ENCODE peak calls at places on chromosomes 7 and 10, in ten cellular contexts. G, R, C, S, B, U, O, P, J and V are unnamed samples.
A peak's percentile ranks its signal among the peaks of the same experiment; 100 is the strongest.

GRCh38 chr10:78260141-78260540 is 226.5 kb downstream of the RPS24 start:
- DNase-seq in R (no peak), J (no peak), S (no peak), C (no peak), U (peak; percentile 65), B (no peak), P (peak; percentile 42), G (no peak), O (no peak), V (no peak)

GRCh38 chr7:36863901-36864701 is 139.8 kb upstream of the AOAH start:
- DNase-seq in R (no peak), S (peak; percentile 33), B (no peak), C (no peak), U (no peak), P (no peak), G (no peak), J (no peak), O (no peak), V (peak; percentile 8)

GRCh38 chr10:23829556-23829955 is 379.4 kb upstream of the KIAA1217 start:
- DNase-seq in J (no peak), S (no peak), O (no peak), P (no peak), R (no peak), G (no peak), C (no peak), U (no peak), B (no peak), V (peak; percentile 1)

GRCh38 chr7:101664893-101665471 is 35.9 kb upstream of the MYL10 start:
- DNase-seq in U (no peak), C (no peak), G (no peak), S (no peak), P (no peak), R (no peak), B (no peak), O (no peak), J (no peak), V (no peak)

GRCh38 chr7:24896031-24896433 is 83.9 kb downstream of the OSBPL3 start:
- DNase-seq in C (peak; percentile 83), B (no peak), S (no peak), O (peak; percentile 95), J (no peak), P (no peak), G (no peak), U (no peak), R (no peak), V (no peak)

GRCh38 chr10:74683067-74683466 is 143.3 kb upstream of the KAT6B start:
- DNase-seq in U (peak; percentile 1), R (no peak), B (no peak), P (no peak), G (no peak), C (peak; percentile 43), J (no peak), S (no peak), O (no peak), V (no peak)

GRCh38 chr7:121085922-121086321 is 97.4 kb downstream of the CPED1 start:
- DNase-seq in S (no peak), G (no peak), P (peak; percentile 59), U (peak; percentile 46), J (no peak), B (no peak), R (peak; percentile 74), O (no peak), C (no peak), V (no peak)

GRCh38 chr7:117020605-117021002 is 67.3 kb downstream of the ST7 start:
- DNase-seq in J (no peak), R (no peak), S (no peak), P (no peak), C (no peak), O (no peak), U (no peak), G (no peak), B (no peak), V (no peak)

GRCh38 chr7:35971133-35971995 is 170.5 kb downstream of the SEPTIN7 start:
- DNase-seq in R (no peak), J (no peak), C (no peak), O (no peak), G (no peak), P (no peak), U (no peak), S (no peak), B (no peak), V (no peak)

GRCh38 chr7:151051108-151051507 is 2.8 kb downstream of the ASIC3 start:
- DNase-seq in S (peak; percentile 79), J (peak; percentile 72), B (no peak), O (no peak), U (peak; percentile 77), C (peak; percentile 49), P (peak; percentile 77), G (peak; percentile 60), R (peak; percentile 69), V (peak; percentile 84)

GRCh38 chr7:22351329-22351692 is 5.6 kb downstream of the RAPGEF5 start:
- DNase-seq in R (no peak), J (no peak), O (peak; percentile 76), B (peak; percentile 63), G (no peak), U (no peak), S (no peak), P (no peak), C (peak; percentile 78), V (peak; percentile 30)

GRCh38 chr7:101699884-101700283 is 70.8 kb upstream of the MYL10 start:
- DNase-seq in B (no peak), U (no peak), P (no peak), O (no peak), S (no peak), J (no peak), R (no peak), G (no peak), C (no peak), V (no peak)

GRCh38 chr10:90418869-90419652 is 438.8 kb downstream of the HTR7 start:
- DNase-seq in J (peak; percentile 92), R (peak; percentile 97), P (peak; percentile 90), B (peak; percentile 85), O (no peak), G (no peak), S (peak; percentile 87), U (peak; percentile 97), C (no peak), V (peak; percentile 95)

GRCh38 chr10:89853796-89854195 is 152.4 kb downstream of the KIF20B start:
- DNase-seq in B (no peak), C (no peak), P (no peak), J (no peak), S (no peak), O (no peak), G (no peak), U (no peak), R (no peak), V (no peak)

DNA sequence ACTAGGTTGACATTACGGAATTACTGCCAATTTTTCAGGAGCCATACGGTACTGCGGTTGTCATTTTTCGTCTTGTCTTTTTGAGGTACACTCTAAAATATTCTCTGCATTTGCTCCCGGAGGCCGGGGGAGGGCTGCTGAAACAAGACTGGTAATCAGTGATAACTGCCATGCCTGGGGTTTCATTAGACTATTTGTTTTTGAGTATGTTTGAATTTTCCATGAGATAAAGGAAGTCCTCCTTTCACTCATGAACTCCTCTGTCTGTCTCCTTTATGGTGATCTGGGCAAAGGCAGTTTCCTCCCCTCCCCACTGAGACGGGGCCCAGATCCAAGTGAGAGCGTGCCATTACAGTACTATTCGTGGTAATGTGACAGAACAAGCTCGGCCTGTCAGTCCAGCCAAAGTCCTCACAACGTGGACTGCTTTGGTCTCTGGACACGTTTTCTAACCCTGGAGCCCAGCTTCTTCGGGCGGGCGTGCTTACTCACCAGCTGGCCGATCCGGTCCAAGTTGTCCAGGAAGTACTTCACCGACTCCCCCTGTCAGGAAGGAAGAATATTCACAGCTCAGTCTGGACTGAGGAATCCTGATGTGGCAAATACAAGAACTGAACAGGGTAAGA is 45.1 kb downstream of the AMZ1 start:
- DNase-seq in C (no peak), R (peak; percentile 81), U (peak; percentile 41), B (peak; percentile 77), J (peak; percentile 65), P (peak; percentile 75), S (peak; percentile 81), O (no peak), G (peak; percentile 83), V (peak; percentile 90)
- H3K4me3 ChIP-seq in C (no peak overlapping the region), R (no peak overlapping the region), U (no peak overlapping the region), B (no peak overlapping the region), J (no peak overlapping the region), P (no peak overlapping the region), S (no peak overlapping the region), O (no peak overlapping the region), G (peak overlapping the region; percentile 31), V (no peak overlapping the region)

DNA sequence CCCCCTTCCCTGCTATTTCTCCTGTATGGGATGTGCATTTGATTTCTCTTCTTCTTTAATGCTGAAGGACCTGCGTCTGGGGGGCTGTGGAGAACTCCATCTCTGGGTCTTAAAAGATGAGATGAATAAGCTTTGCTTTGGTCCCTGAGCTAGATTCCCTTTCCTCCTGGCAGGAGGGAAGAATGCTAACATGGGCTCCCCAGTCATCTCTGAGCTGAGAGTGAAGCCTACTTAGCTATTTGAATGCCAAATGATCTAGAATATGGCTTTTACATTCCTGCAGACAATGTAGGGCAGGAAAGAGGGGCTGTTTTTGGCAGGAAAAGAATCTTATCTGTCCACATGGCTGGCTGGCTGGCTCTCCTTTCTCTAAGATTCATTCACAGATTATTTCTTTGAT is 62.6 kb upstream of the EFCAB10 start:
- DNase-seq in C (no peak), S (no peak), J (no peak), O (no peak), R (no peak), U (no peak), G (no peak), P (no peak), B (no peak), V (no peak)
- H3K4me3 ChIP-seq in C (no peak overlapping the region), S (no peak overlapping the region), J (no peak overlapping the region), O (no peak overlapping the region), R (no peak overlapping the region), U (no peak overlapping the region), G (no peak overlapping the region), P (no peak overlapping the region), B (no peak overlapping the region), V (no peak overlapping the region)

GRCh38 chr7:130939285-130940095 is 205.5 kb upstream of the KLF14 start:
- DNase-seq in B (peak; percentile 24), J (peak; percentile 30), P (no peak), S (no peak), R (peak; percentile 53), C (no peak), U (peak; percentile 59), O (no peak), G (no peak), V (no peak)
- H3K4me3 ChIP-seq in B (peak overlapping the region; percentile 80), J (peak overlapping the region; percentile 68), P (peak overlapping the region; percentile 18), S (no peak overlapping the region), R (no peak overlapping the region), C (peak overlapping the region; percentile 24), U (peak overlapping the region; percentile 86), O (no peak overlapping the region), G (peak overlapping the region; percentile 81), V (peak overlapping the region; percentile 4)

DNA sequence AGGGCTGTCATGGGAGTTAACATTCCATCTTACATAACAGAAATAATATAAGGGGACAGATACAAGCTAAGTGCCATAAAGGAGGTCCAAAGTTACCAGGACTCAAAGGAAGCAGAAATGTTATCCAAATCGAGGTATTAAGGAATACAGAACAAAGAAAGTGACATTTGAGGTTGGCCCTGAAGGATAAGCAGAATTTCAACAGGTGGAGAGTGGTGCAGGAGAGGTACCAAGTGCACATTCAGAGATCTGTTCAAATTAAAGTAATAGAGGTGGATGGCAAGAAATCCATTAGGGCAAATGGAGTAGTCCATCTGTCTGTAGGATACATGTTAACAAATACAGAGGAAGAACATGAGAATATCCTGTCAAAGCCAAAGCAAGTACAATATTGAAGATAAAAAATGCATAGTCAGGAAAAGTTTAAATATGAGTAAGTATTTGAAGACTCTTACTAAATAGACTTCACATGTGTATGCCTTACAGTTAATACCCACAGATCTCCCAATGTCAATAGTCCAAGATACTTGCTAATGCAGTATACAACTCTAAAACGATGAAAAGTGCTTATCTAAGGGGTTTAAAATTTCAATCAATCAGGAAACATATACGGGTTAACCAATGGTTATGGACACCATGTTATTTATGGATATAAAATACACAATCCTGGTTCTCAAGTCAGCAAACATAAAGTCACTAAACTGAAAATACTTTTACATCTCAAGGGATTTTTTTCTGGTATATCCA is 9.9 kb downstream of the CDK6 start:
- DNase-seq in S (no peak), C (no peak), U (no peak), G (no peak), R (no peak), J (no peak), O (no peak), B (no peak), P (no peak), V (no peak)
- H3K4me3 ChIP-seq in S (no peak overlapping the region), C (no peak overlapping the region), U (no peak overlapping the region), G (no peak overlapping the region), R (no peak overlapping the region), J (no peak overlapping the region), O (no peak overlapping the region), B (no peak overlapping the region), P (no peak overlapping the region), V (no peak overlapping the region)